ENCODE peak calls at places on chromosomes 2 and 18, in seven cellular contexts. Q, A, P, G, O, D and C are unnamed samples.

GRCh38 chr2:144084114-144084661 is 435.7 kb downstream of the ZEB2 start:
- DNase-seq in A (no peak), P (no peak), Q (peak), D (no peak), G (no peak), O (no peak), C (no peak)

GRCh38 chr2:25330937-25331336 is 10.8 kb downstream of the DNMT3A start:
- DNase-seq in P (no peak), G (no peak), D (no peak), O (no peak), Q (no peak), A (no peak), C (no peak)

GRCh38 chr18:7168408-7168807 is 50.8 kb upstream of the LAMA1 start:
- DNase-seq in D (no peak), Q (no peak), P (no peak), G (no peak), A (no peak), O (no peak), C (no peak)

GRCh38 chr18:55875330-55875933 is 287.4 kb upstream of the TCF4 start:
- DNase-seq in O (no peak), Q (no peak), P (no peak), G (peak), D (no peak), A (no peak), C (no peak)

GRCh38 chr2:72745679-72746368 is 80.0 kb downstream of the EXOC6B start:
- DNase-seq in A (no peak), P (no peak), Q (peak), D (no peak), G (peak), O (no peak), C (peak)

GRCh38 chr2:240435457-240435954 is at the start of gene GPC1:
- DNase-seq in D (peak), P (peak), A (no peak), G (peak), Q (peak), O (peak), C (no peak)

GRCh38 chr2:151799886-151800292 is 28.3 kb downstream of the ARL5A start:
- DNase-seq in P (no peak), A (no peak), D (no peak), Q (no peak), G (no peak), O (no peak), C (no peak)

GRCh38 chr2:99910903-99911302 is 231.5 kb downstream of the AFF3 start:
- DNase-seq in A (no peak), P (no peak), Q (peak), G (no peak), D (no peak), O (no peak), C (no peak)

GRCh38 chr2:173630425-173631122 is 275.9 kb downstream of the CDCA7 start:
- DNase-seq in A (no peak), G (no peak), D (no peak), Q (no peak), P (no peak), O (no peak), C (no peak)

GRCh38 chr18:41753826-41754225 is 201.2 kb upstream of the PIK3C3 start:
- DNase-seq in A (no peak), Q (peak), P (no peak), G (no peak), D (no peak), O (no peak), C (no peak)

GRCh38 chr2:148994341-148994740 is 44.2 kb upstream of the LYPD6B start:
- DNase-seq in D (no peak), A (no peak), O (no peak), G (no peak), Q (no peak), P (no peak), C (no peak)

GRCh38 chr2:12549641-12550040 is 167.1 kb upstream of the TRIB2 start:
- DNase-seq in O (no peak), P (no peak), A (no peak), D (no peak), G (no peak), Q (peak), C (no peak)

DNA sequence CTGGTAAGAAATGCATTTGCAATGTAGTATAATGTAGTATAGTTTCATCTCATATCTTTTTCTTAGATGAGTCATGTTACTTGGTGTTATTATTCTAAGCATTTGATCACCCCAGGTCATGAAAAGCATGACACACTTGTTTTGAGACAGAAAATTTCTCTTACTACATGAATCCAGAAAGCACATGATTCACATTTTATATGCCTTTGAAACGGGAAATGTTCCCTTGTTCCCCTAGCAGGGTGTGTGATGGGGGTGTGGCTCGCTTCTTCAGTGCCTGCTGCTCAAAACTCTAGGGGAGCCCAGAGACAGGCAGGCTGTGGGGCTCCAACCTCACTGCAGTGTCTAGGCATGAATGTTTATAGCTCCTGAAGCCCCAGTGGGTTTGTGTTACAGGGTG is 116.0 kb upstream of the RAB27B start:
- DNase-seq in G (no peak), D (no peak), Q (peak), O (no peak), P (no peak), A (no peak), C (no peak)
- H3K27ac ChIP-seq in G (no peak), D (no peak), Q (peak), O (no peak), P (no peak), A (no peak), C (no peak)

DNA sequence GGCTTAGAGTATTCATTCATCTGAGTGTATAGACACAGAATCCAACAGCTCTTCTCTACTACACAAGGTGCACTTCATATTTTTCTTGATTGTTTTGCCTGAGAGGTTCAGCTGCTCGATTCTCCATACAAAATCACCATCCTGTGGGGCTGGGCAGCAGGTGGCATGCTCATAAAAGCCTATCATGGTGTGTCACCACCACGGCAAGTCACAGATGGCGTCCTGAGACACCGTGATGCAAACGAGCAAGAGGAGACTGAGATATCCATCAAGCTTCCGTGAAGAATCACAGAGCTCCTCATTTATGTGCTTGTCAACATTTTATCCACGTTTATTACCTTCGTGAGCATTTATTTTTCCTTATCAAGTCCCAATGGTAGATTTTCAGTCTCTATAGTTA is 22.4 kb upstream of the NRP2 start:
- DNase-seq in D (no peak), Q (no peak), A (no peak), G (no peak), P (no peak), O (no peak), C (no peak)
- H3K27ac ChIP-seq in D (no peak), Q (peak), A (no peak), G (no peak), P (peak), O (no peak), C (no peak)

GRCh38 chr2:238684362-238685326 is 163.2 kb upstream of the TWIST2 start:
- DNase-seq in O (no peak), P (no peak), G (no peak), A (peak), Q (peak), D (no peak), C (no peak)
- H3K27ac ChIP-seq in O (no peak), P (no peak), G (no peak), A (peak), Q (peak), D (no peak), C (no peak)

GRCh38 chr2:68686178-68686577 is 42.8 kb downstream of the PROKR1 start:
- DNase-seq in O (no peak), A (no peak), D (no peak), Q (no peak), P (no peak), G (no peak), C (no peak)

GRCh38 chr2:68689553-68690537 is 44.8 kb upstream of the ARHGAP25 start:
- DNase-seq in Q (no peak), D (no peak), G (no peak), O (no peak), A (no peak), P (no peak), C (peak)

GRCh38 chr2:68687018-68687417 is 43.6 kb downstream of the PROKR1 start:
- DNase-seq in Q (no peak), A (no peak), D (no peak), O (no peak), G (no peak), P (no peak), C (no peak)

GRCh38 chr2:68684197-68684596 is 40.8 kb downstream of the PROKR1 start:
- DNase-seq in O (no peak), A (no peak), D (no peak), P (no peak), G (no peak), Q (no peak), C (no peak)
- H3K27ac ChIP-seq in O (no peak), A (no peak), D (no peak), P (no peak), G (no peak), Q (no peak), C (no peak)

DNA sequence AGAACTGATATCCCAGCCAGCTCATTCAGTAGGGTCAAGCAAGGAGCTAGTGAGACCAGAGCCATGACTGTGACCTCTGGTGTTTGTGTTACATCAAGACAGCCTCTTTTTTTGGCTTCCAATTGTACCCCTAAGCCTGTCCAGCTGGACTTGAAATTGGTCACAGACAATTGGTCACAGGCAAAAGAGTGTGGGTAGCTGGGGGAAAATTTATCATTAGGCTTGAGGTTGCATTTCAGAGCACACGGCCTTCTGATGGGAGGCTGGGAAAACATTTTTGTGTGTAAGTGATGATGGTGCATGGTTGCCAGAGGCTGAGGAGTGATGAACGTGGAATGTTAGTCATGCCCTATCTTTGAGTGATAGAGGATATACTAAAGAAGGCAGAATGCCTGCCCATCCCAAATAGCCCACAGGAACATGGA is 285.1 kb upstream of the SLC14A2 start:
- DNase-seq in G (no peak), A (no peak), P (no peak), O (no peak), D (no peak), Q (no peak), C (no peak)
- H3K27ac ChIP-seq in G (no peak), A (no peak), P (no peak), O (no peak), D (no peak), Q (no peak), C (no peak)